ENCODE peak calls at places on chromosomes 1 and 21, in four cellular contexts. C is stimulated activated CD8-positive, alpha-beta memory T cell treated with anti-CD3 and anti-CD28 coated beads, Interleukin-15, amount 100 ng/mL, for 1 hour; M is stimulated activated naive CD8-positive, alpha-beta T cell treated with anti-CD3 and anti-CD28 coated beads, Interleukin-15, amount 100 ng/mL, for 72 hours; N is SK-MEL-5. U is an unnamed sample.

GRCh38 chr21:45505416-45506021 is 36.7 kb downstream of the SLC19A1 start:
- DNase-seq in C (no peak), M (no peak), N (no peak), U (no peak)

GRCh38 chr1:25617626-25618432 is 1.2 kb downstream of the MAN1C1 start:
- DNase-seq in N (no peak), M (peak; percentile 23), C (no peak), U (no peak)

GRCh38 chr1:31904339-31905092 is 33.7 kb downstream of the PTP4A2 start:
- DNase-seq in M (no peak), N (no peak), C (no peak), U (no peak)

GRCh38 chr1:176847052-176847451 is 317.5 kb downstream of the ASTN1 start:
- DNase-seq in C (no peak), N (no peak), M (no peak), U (no peak)

GRCh38 chr1:90802622-90803021 is 85.5 kb upstream of the BARHL2 start:
- DNase-seq in N (no peak), M (no peak), C (no peak), U (no peak)

GRCh38 chr1:26854953-26855352 is 8.0 kb upstream of the SFN start:
- DNase-seq in M (no peak), N (no peak), C (no peak), U (no peak)

GRCh38 chr1:74780600-74780999 is 47.6 kb downstream of the TYW3 start:
- DNase-seq in N (no peak), C (no peak), M (no peak), U (no peak)

GRCh38 chr1:18750600-18750999 is 108.9 kb downstream of the TAS1R2 start:
- DNase-seq in N (no peak), M (no peak), C (no peak), U (no peak)

GRCh38 chr1:7491089-7491817 is 279.8 kb upstream of the VAMP3 start:
- DNase-seq in C (no peak), N (no peak), M (no peak), U (peak; percentile 16)

GRCh38 chr1:17010601-17011438 is 908 bp downstream of the ATP13A2 start:
- DNase-seq in C (no peak), N (no peak), M (no peak), U (peak; percentile 28)

GRCh38 chr1:192831706-192832355 is 23.0 kb downstream of the RGS2 start:
- DNase-seq in N (no peak), C (no peak), M (no peak), U (no peak)

GRCh38 chr21:25329227-25329626 is 278.1 kb downstream of the MRPL39 start:
- DNase-seq in C (no peak), M (no peak), N (no peak), U (no peak)

GRCh38 chr1:36881071-36881405 is 153.3 kb downstream of the GRIK3 start:
- DNase-seq in N (no peak), M (no peak), C (no peak), U (no peak)

GRCh38 chr1:87542697-87543096 is 214.0 kb downstream of the LMO4 start:
- DNase-seq in M (no peak), C (no peak), N (no peak), U (no peak)

GRCh38 chr1:27592600-27593340 is 11.2 kb downstream of the AHDC1 start:
- DNase-seq in M (no peak), N (no peak), C (no peak), U (no peak)

GRCh38 chr1:6386371-6386949 is 7.1 kb downstream of the ACOT7 start:
- DNase-seq in C (no peak), M (no peak), N (peak; percentile 55), U (no peak)

GRCh38 chr1:12593621-12594066 is 24.4 kb downstream of the DHRS3 start:
- DNase-seq in C (no peak), N (no peak), M (no peak), U (no peak)

GRCh38 chr1:230382060-230382491 is 44.1 kb downstream of the PGBD5 start:
- DNase-seq in N (no peak), C (no peak), M (no peak), U (no peak)

GRCh38 chr1:31934706-31935629 is 3.2 kb downstream of the PTP4A2 start:
- DNase-seq in N (peak; percentile 51), M (no peak), C (no peak), U (no peak)

GRCh38 chr1:2556277-2557145 is at the start of gene TNFRSF14:
- DNase-seq in M (peak; percentile 85), C (peak; percentile 34), N (no peak), U (no peak)